ENCODE peak calls at places on chromosomes 2 and 18, in seven cellular contexts. B is AG04450, H is cerebellar cortex, Y is T-helper 9 cell, Q is NCI-H460, N is tibial artery, U is activated T-cell treated with anti-CD3 and anti-CD28 coated beads for 4 hours. C is an unnamed sample.

GRCh38 chr2:85611217-85611704 is 605 bp downstream of the C2orf68 start:
- DNase-seq in N (no peak), U (no peak), B (no peak), Y (no peak), H (no peak), Q (no peak), C (no peak)

GRCh38 chr2:1607971-1608688 is 136.2 kb downstream of the PXDN start:
- DNase-seq in N (peak; percentile 40), U (no peak), Y (no peak), H (no peak), Q (no peak), B (no peak), C (no peak)

GRCh38 chr2:238203973-238204683 is 633 bp upstream of the ILKAP start:
- DNase-seq in N (peak; percentile 68), B (no peak), H (no peak), Y (no peak), Q (no peak), U (no peak), C (no peak)

GRCh38 chr2:239443102-239443620 is 42.3 kb upstream of the HDAC4 start:
- DNase-seq in U (no peak), Q (no peak), B (no peak), N (no peak), Y (no peak), H (no peak), C (no peak)

GRCh38 chr18:3452750-3453539 is 3.0 kb downstream of the TGIF1 start:
- DNase-seq in U (no peak), Y (no peak), B (no peak), Q (no peak), H (no peak), N (no peak), C (no peak)

GRCh38 chr2:189092936-189093335 is 86.6 kb downstream of the COL5A2 start:
- DNase-seq in B (no peak), U (no peak), Q (no peak), H (no peak), Y (no peak), N (peak; percentile 77), C (no peak)

GRCh38 chr2:216661639-216662375 is 28.6 kb downstream of the IGFBP2 start:
- DNase-seq in H (no peak), U (no peak), N (no peak), B (no peak), Q (no peak), Y (no peak), C (no peak)

GRCh38 chr2:65782996-65783650 is 350.7 kb upstream of the SPRED2 start:
- DNase-seq in N (no peak), B (no peak), Q (no peak), Y (no peak), U (no peak), H (no peak), C (no peak)

GRCh38 chr2:101355561-101356130 is 31.7 kb downstream of the CREG2 start:
- DNase-seq in N (no peak), Q (no peak), U (no peak), B (no peak), Y (no peak), H (no peak), C (no peak)

GRCh38 chr2:138034536-138034935 is 70.3 kb downstream of the HNMT start:
- DNase-seq in U (no peak), Y (no peak), H (no peak), B (no peak), N (no peak), Q (no peak), C (no peak)

GRCh38 chr2:137929504-137929886 is 34.8 kb upstream of the HNMT start:
- DNase-seq in H (no peak), B (no peak), U (no peak), Q (no peak), N (no peak), Y (no peak), C (no peak)

GRCh38 chr2:27127883-27128670 is 4.5 kb downstream of the ABHD1 start:
- DNase-seq in H (no peak), B (no peak), Q (no peak), N (no peak), Y (no peak), U (no peak), C (no peak)

GRCh38 chr2:200509608-200510433 is at the start of gene KCTD18:
- DNase-seq in H (peak; percentile 84), Y (peak; percentile 89), N (peak; percentile 96), U (peak; percentile 88), B (peak; percentile 33), Q (peak; percentile 76), C (peak; percentile 85)

GRCh38 chr18:69674921-69675405 is 272.7 kb downstream of the CD226 start:
- DNase-seq in Y (no peak), Q (no peak), B (no peak), H (no peak), U (no peak), N (no peak), C (no peak)

GRCh38 chr18:49846718-49847470 is 33.6 kb upstream of the ACAA2 start:
- DNase-seq in U (no peak), B (no peak), N (no peak), Q (no peak), Y (no peak), H (no peak), C (no peak)

GRCh38 chr2:16196687-16197503 is 256.5 kb downstream of the MYCN start:
- DNase-seq in B (no peak), N (no peak), H (no peak), U (no peak), Y (no peak), Q (no peak), C (no peak)

GRCh38 chr2:17083902-17084301 is 418.3 kb upstream of the CYRIA start:
- DNase-seq in Y (no peak), N (no peak), B (peak; percentile 2), U (no peak), Q (no peak), H (no peak), C (no peak)

GRCh38 chr2:207473203-207473865 is 56.4 kb upstream of the CREB1 start:
- DNase-seq in N (no peak), Y (no peak), U (no peak), Q (no peak), B (peak; percentile 65), H (peak; percentile 88), C (no peak)

GRCh38 chr2:201220102-201220570 is 37.2 kb downstream of the CASP10 start:
- DNase-seq in Y (no peak), N (no peak), B (no peak), U (no peak), Q (no peak), H (no peak), C (no peak)

GRCh38 chr2:224347181-224348051 is 54.5 kb downstream of the FAM124B start:
- DNase-seq in Y (no peak), Q (no peak), B (no peak), N (no peak), H (no peak), U (no peak), C (no peak)

GRCh38 chr2:71823526-71823925 is 324.1 kb downstream of the CYP26B1 start:
- DNase-seq in U (no peak), B (no peak), Q (no peak), N (no peak), Y (no peak), H (no peak), C (no peak)

GRCh38 chr2:164840458-164840929 is 1.1 kb downstream of the COBLL1 start:
- DNase-seq in Q (no peak), U (no peak), H (no peak), N (peak; percentile 76), B (no peak), Y (no peak), C (no peak)

GRCh38 chr2:96159084-96159830 is 14.0 kb upstream of the DUSP2 start:
- DNase-seq in B (no peak), Y (no peak), U (no peak), H (no peak), N (no peak), Q (no peak), C (no peak)

GRCh38 chr2:33412920-33413319 is 63.5 kb upstream of the RASGRP3 start:
- DNase-seq in H (peak; percentile 7), B (no peak), U (no peak), Y (no peak), N (no peak), Q (peak; percentile 25), C (no peak)

GRCh38 chr18:12399231-12399630 is 8.5 kb upstream of the PRELID3A start:
- DNase-seq in U (no peak), N (peak; percentile 28), H (no peak), Q (no peak), Y (no peak), B (no peak), C (no peak)

GRCh38 chr18:21502661-21503060 is 97.8 kb downstream of the ESCO1 start:
- DNase-seq in B (no peak), H (peak; percentile 56), N (no peak), U (no peak), Q (no peak), Y (no peak), C (no peak)

GRCh38 chr18:42112657-42113420 is 157.8 kb downstream of the PIK3C3 start:
- DNase-seq in U (no peak), N (no peak), H (no peak), Q (no peak), Y (no peak), B (no peak), C (no peak)

GRCh38 chr2:15636972-15637785 is 45.5 kb downstream of the DDX1 start:
- DNase-seq in Y (peak; percentile 39), Q (peak; percentile 68), B (peak; percentile 46), H (peak; percentile 85), U (peak; percentile 38), N (peak; percentile 83), C (peak; percentile 37)

GRCh38 chr2:239061121-239061666 is 213.3 kb downstream of the TWIST2 start:
- DNase-seq in N (no peak), H (no peak), B (no peak), Y (no peak), Q (no peak), U (no peak), C (no peak)

GRCh38 chr18:13380671-13381070 is 162.1 kb downstream of the LDLRAD4 start:
- DNase-seq in N (no peak), H (no peak), Q (no peak), B (no peak), U (no peak), Y (no peak), C (no peak)

GRCh38 chr2:111662039-111662740 is 221.8 kb downstream of the ANAPC1 start:
- DNase-seq in Q (no peak), B (no peak), U (no peak), H (no peak), N (no peak), Y (no peak), C (no peak)

GRCh38 chr18:46481048-46481846 is 175.8 kb downstream of the LOXHD1 start:
- DNase-seq in U (peak; percentile 48), H (peak; percentile 83), N (no peak), Y (peak; percentile 44), Q (peak; percentile 5), B (peak; percentile 18), C (peak; percentile 41)

GRCh38 chr2:207159002-207159401 is 6.7 kb downstream of the KLF7 start:
- DNase-seq in Y (no peak), U (no peak), H (no peak), Q (no peak), N (no peak), B (no peak), C (no peak)

GRCh38 chr2:70938580-70938938 is 2.9 kb downstream of the ATP6V1B1 start:
- DNase-seq in H (no peak), U (no peak), N (peak; percentile 39), B (no peak), Y (no peak), Q (no peak), C (no peak)

GRCh38 chr2:64700133-64700809 is 46.6 kb upstream of the SERTAD2 start:
- DNase-seq in B (no peak), Q (no peak), N (no peak), Y (no peak), U (no peak), H (no peak), C (no peak)

GRCh38 chr2:237256845-237257244 is 157.1 kb downstream of the COL6A3 start:
- DNase-seq in B (no peak), U (no peak), H (no peak), Q (no peak), N (peak; percentile 85), Y (no peak), C (no peak)

GRCh38 chr2:157322432-157322831 is 3.2 kb downstream of the ERMN start:
- DNase-seq in N (no peak), U (no peak), H (no peak), Q (no peak), Y (no peak), B (no peak), C (no peak)

GRCh38 chr2:221347471-221347870 is 224.6 kb downstream of the EPHA4 start:
- DNase-seq in H (no peak), B (no peak), Q (peak; percentile 5), Y (no peak), U (no peak), N (no peak), C (no peak)

C was measured in T follicular helper cell.